ENCODE peak calls at places on chromosomes 5 and 9, in ten cellular contexts. J is cardiac muscle cell; P is H9; L is prostate gland; E is effector memory CD4-positive, alpha-beta T cell; Y is Karpas-422; M is fibroblast of lung; G is colonic mucosa; R is dorsolateral prefrontal cortex; S is sigmoid colon. Z is an unnamed sample.

GRCh38 chr9:101028346-101029299 is at the start of gene PLPPR1:
- DNase-seq in J (peak), P (peak), L (peak), E (no peak), Y (no peak), M (peak), G (peak), R (peak), S (peak), Z (peak)

GRCh38 chr9:95029720-95030119 is 287.8 kb downstream of the FANCC start:
- DNase-seq in J (no peak), P (no peak), L (no peak), E (no peak), Y (no peak), M (no peak), G (no peak), R (no peak), S (no peak), Z (no peak)

GRCh38 chr9:93225417-93225816 is 41.5 kb downstream of the WNK2 start:
- DNase-seq in J (no peak), P (no peak), L (no peak), E (no peak), Y (peak), M (no peak), G (no peak), R (no peak), S (no peak), Z (no peak)

GRCh38 chr9:134971196-134971595 is 53.5 kb upstream of the FCN1 start:
- DNase-seq in J (no peak), P (no peak), L (no peak), E (no peak), Y (no peak), M (no peak), G (no peak), R (peak), S (peak), Z (no peak)

GRCh38 chr5:120419110-120419509 is 45.0 kb upstream of the PRR16 start:
- DNase-seq in J (no peak), P (no peak), L (no peak), E (no peak), Y (no peak), M (no peak), G (no peak), R (no peak), S (no peak), Z (no peak)

GRCh38 chr5:65078331-65078730 is 309.6 kb downstream of the CWC27 start:
- DNase-seq in J (no peak), P (no peak), L (no peak), E (no peak), Y (no peak), M (no peak), G (no peak), R (no peak), S (no peak), Z (no peak)

GRCh38 chr9:113468716-113469448 is 5.4 kb downstream of the RGS3 start:
- DNase-seq in J (no peak), P (no peak), L (no peak), E (no peak), Y (no peak), M (peak), G (no peak), R (peak), S (peak), Z (no peak)

GRCh38 chr5:143002459-143003327 is 232.5 kb downstream of the ARHGAP26 start:
- DNase-seq in J (peak), P (no peak), L (no peak), E (peak), Y (peak), M (peak), G (no peak), R (no peak), S (no peak), Z (peak)

GRCh38 chr5:38707352-38708324 is 138.2 kb upstream of the OSMR start:
- DNase-seq in J (peak), P (no peak), L (no peak), E (no peak), Y (no peak), M (no peak), G (no peak), R (no peak), S (no peak), Z (no peak)

GRCh38 chr9:120714846-120715231 is 569 bp upstream of the MEGF9 start:
- DNase-seq in J (no peak), P (no peak), L (no peak), E (no peak), Y (no peak), M (no peak), G (peak), R (no peak), S (peak), Z (no peak)
- H3K27ac ChIP-seq in J (no peak), P (no peak), L (peak), E (peak), Y (peak), M (peak), G (peak), R (peak), S (peak), Z (peak)

GRCh38 chr9:137501457-137501856 is 42.3 kb upstream of the NSMF start:
- DNase-seq in J (no peak), P (no peak), L (no peak), E (no peak), Y (no peak), M (no peak), G (no peak), R (no peak), S (no peak), Z (no peak)
- H3K27ac ChIP-seq in J (no peak), P (no peak), L (no peak), E (no peak), Y (no peak), M (no peak), G (no peak), R (no peak), S (no peak), Z (no peak)

GRCh38 chr9:88739373-88739772 is 204.4 kb downstream of the NXNL2 start:
- DNase-seq in J (no peak), P (no peak), L (no peak), E (no peak), Y (no peak), M (no peak), G (no peak), R (no peak), S (no peak), Z (no peak)

GRCh38 chr9:88741335-88741734 is 206.4 kb downstream of the NXNL2 start:
- DNase-seq in J (no peak), P (no peak), L (no peak), E (no peak), Y (peak), M (no peak), G (no peak), R (no peak), S (no peak), Z (no peak)

GRCh38 chr9:88745281-88746001 is 210.5 kb downstream of the NXNL2 start:
- DNase-seq in J (peak), P (no peak), L (no peak), E (no peak), Y (peak), M (peak), G (no peak), R (no peak), S (peak), Z (no peak)

GRCh38 chr9:88740844-88741243 is 205.9 kb downstream of the NXNL2 start:
- DNase-seq in J (no peak), P (no peak), L (no peak), E (no peak), Y (no peak), M (no peak), G (no peak), R (no peak), S (no peak), Z (no peak)

DNA sequence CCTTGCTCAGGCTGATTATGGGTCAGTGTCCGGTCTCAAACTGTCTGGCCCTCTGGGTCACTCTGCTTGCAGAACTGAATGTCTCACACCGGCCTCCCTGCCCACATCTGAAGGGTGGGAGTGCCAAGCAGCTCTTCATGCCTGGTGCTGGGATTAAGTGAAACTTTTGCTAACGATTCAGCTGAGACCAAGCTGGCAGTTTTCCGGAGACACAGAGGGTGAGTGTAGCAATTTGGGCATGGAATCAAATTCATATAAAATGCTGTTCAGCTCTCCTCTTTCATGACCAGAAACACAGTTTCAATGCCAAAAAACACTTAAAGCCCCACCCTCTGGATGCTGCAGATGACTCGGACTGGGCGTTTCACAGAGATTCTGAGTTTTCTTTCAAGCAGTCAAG is 207.5 kb downstream of the NXNL2 start:
- DNase-seq in J (peak), P (no peak), L (no peak), E (no peak), Y (no peak), M (peak), G (no peak), R (no peak), S (no peak), Z (no peak)
- H3K27ac ChIP-seq in J (no peak), P (no peak), L (no peak), E (no peak), Y (no peak), M (no peak), G (no peak), R (no peak), S (peak), Z (no peak)

GRCh38 chr9:131675437-131676022 is 64.3 kb downstream of the RAPGEF1 start:
- DNase-seq in J (no peak), P (no peak), L (no peak), E (no peak), Y (no peak), M (no peak), G (no peak), R (no peak), S (no peak), Z (no peak)

GRCh38 chr9:131673068-131673467 is 66.8 kb downstream of the RAPGEF1 start:
- DNase-seq in J (no peak), P (no peak), L (no peak), E (no peak), Y (no peak), M (no peak), G (no peak), R (no peak), S (no peak), Z (no peak)

GRCh38 chr9:131676431-131676972 is 63.4 kb downstream of the RAPGEF1 start:
- DNase-seq in J (no peak), P (no peak), L (no peak), E (no peak), Y (peak), M (no peak), G (no peak), R (no peak), S (no peak), Z (no peak)

GRCh38 chr9:131673531-131673930 is 66.3 kb downstream of the RAPGEF1 start:
- DNase-seq in J (no peak), P (no peak), L (no peak), E (no peak), Y (no peak), M (no peak), G (no peak), R (no peak), S (no peak), Z (no peak)

DNA sequence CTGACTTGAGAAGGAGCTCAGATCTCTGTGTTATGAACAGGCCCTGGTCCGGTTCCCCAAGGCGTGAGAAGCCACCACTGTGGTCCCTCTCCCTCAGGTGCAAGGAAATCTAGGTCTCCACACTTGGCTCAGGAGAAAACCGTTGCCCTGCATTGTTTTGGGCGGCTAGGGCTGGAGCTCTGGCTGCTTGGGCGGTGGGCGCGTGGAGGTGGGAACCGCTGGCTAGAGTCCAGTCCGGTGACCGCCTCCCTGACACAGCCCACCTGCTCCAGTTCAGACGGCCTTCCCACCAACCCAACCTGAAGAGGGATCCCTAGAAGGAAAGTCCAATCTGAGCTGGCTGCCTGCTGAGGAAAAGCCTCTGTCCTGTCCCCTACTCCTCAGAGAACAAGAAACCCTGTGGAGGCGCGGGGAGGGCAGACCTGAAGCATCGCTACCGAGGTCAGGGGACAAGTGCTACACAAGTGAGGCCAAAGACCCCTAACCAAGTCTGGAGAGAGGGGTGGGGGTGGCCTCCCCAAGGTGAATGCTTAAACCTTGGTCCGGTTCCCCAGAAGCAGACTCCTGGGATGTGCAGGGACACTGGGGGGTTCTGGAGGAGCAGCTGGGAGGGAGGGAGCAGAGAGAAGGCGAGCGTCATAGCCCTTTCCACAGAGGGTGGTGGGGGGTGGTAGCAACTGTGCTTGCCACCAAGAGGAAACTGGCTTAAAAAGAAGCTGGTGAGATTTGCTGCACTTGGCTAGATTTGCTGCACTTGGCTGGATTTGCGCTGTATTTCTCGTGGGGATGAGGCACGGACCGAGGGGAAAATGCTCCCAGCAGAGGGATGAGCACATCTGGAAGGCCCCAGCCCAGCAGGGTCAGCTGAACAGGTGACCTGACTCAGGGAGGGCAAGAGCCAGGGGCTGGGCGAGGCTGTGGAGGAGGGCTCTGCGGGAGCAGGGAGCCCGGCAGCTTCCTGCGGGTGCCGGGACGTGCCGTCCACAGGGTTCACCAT is 65.2 kb downstream of the RAPGEF1 start:
- DNase-seq in J (no peak), P (no peak), L (no peak), E (no peak), Y (peak), M (no peak), G (no peak), R (no peak), S (no peak), Z (no peak)
- H3K27ac ChIP-seq in J (no peak), P (no peak), L (peak), E (peak), Y (no peak), M (no peak), G (peak), R (peak), S (peak), Z (peak)

GRCh38 chr5:158796812-158797497 is 302.8 kb downstream of the EBF1 start:
- DNase-seq in J (no peak), P (no peak), L (no peak), E (no peak), Y (no peak), M (no peak), G (no peak), R (no peak), S (no peak), Z (no peak)
- H3K27ac ChIP-seq in J (no peak), P (no peak), L (no peak), E (no peak), Y (no peak), M (no peak), G (no peak), R (no peak), S (no peak), Z (no peak)

GRCh38 chr9:68746564-68746963 is 41.5 kb downstream of the PIP5K1B start:
- DNase-seq in J (no peak), P (no peak), L (no peak), E (no peak), Y (no peak), M (no peak), G (no peak), R (no peak), S (no peak), Z (peak)
- H3K27ac ChIP-seq in J (no peak), P (no peak), L (no peak), E (no peak), Y (no peak), M (no peak), G (peak), R (no peak), S (peak), Z (peak)

DNA sequence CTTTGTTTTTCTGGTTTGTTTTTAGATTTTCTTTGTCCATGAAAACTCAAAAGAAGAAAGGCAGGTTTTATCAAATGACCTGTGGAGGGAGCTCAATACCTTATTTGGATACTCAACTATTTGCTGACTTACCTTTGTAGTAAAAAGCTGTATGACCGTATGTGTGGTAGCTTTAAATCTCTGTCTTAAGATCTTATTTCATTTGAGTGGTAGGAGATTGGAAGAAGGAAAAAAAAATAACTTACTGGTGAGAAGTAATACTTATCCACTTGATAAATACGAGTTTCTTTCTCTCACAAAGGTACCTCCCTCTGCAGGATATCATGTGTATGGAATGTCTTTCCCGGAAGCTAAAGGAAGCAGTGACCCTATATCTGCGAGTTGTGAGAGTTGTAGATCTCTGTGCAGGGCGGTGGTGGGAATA is 15.0 kb downstream of the FBXO38 start:
- DNase-seq in J (no peak), P (no peak), L (no peak), E (no peak), Y (no peak), M (no peak), G (no peak), R (no peak), S (no peak), Z (no peak)
- H3K27ac ChIP-seq in J (peak), P (no peak), L (peak), E (no peak), Y (no peak), M (no peak), G (peak), R (no peak), S (no peak), Z (no peak)

DNA sequence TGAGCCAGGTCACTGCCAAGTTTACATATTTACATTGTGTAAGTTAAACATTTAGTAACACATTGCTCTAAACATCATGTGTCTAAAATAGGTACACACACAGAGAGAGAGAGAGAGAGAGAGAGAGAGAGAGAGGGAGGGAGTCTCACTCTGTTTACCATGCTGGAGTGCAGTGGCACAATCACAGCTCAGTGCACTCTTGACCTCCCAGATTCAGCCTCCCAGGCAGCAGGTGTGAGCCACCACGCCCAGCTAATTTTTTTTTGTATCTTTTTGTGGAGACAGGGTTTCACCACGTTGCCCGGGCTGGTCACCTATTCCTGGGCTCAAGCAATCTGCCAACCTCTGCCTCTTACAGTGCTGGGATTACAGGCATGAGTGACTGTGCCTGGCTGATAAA is 1045.3 kb downstream of the TLE1 start:
- DNase-seq in J (no peak), P (no peak), L (no peak), E (no peak), Y (no peak), M (no peak), G (no peak), R (no peak), S (no peak), Z (no peak)
- H3K27ac ChIP-seq in J (no peak), P (no peak), L (no peak), E (no peak), Y (no peak), M (no peak), G (no peak), R (no peak), S (no peak), Z (no peak)

Z was measured in small intestine.